ENCODE peak calls at places on chromosomes 11 and 22, in ten cellular contexts. One of them, this sample, is unnamed.

GRCh38 chr11:94728541-94728940 is 39.6 kb upstream of the AMOTL1 start:
- DNase-seq in CD8-positive, alpha-beta T cell: no peak
- DNase-seq in DND-41: no peak
- DNase-seq in transverse colon: no peak
- DNase-seq in mucosa of descending colon: no peak
- DNase-seq in fibroblast of mammary gland: no peak
- DNase-seq in AG09319: no peak
- DNase-seq in omental fat pad: no peak
- DNase-seq in HFF-Myc: no peak
- DNase-seq in thoracic aorta: no peak
- DNase-seq in this sample: no peak

GRCh38 chr11:19995131-19995530 is 165.1 kb downstream of the DBX1 start:
- DNase-seq in CD8-positive, alpha-beta T cell: no peak
- DNase-seq in DND-41: no peak
- DNase-seq in transverse colon: no peak
- DNase-seq in mucosa of descending colon: no peak
- DNase-seq in fibroblast of mammary gland: peak
- DNase-seq in AG09319: peak
- DNase-seq in omental fat pad: no peak
- DNase-seq in HFF-Myc: no peak
- DNase-seq in thoracic aorta: no peak
- DNase-seq in this sample: no peak

GRCh38 chr11:10443152-10443551 is 11.9 kb upstream of the AMPD3 start:
- DNase-seq in CD8-positive, alpha-beta T cell: no peak
- DNase-seq in DND-41: no peak
- DNase-seq in transverse colon: no peak
- DNase-seq in mucosa of descending colon: no peak
- DNase-seq in fibroblast of mammary gland: peak
- DNase-seq in AG09319: no peak
- DNase-seq in omental fat pad: no peak
- DNase-seq in HFF-Myc: no peak
- DNase-seq in thoracic aorta: no peak
- DNase-seq in this sample: no peak

GRCh38 chr22:40602231-40602630 is 34.3 kb downstream of the MRTFA start:
- DNase-seq in CD8-positive, alpha-beta T cell: no peak
- DNase-seq in DND-41: no peak
- DNase-seq in transverse colon: no peak
- DNase-seq in mucosa of descending colon: no peak
- DNase-seq in fibroblast of mammary gland: peak
- DNase-seq in AG09319: no peak
- DNase-seq in omental fat pad: no peak
- DNase-seq in HFF-Myc: no peak
- DNase-seq in thoracic aorta: no peak
- DNase-seq in this sample: no peak

GRCh38 chr11:119130662-119131061 is 9.3 kb downstream of the HINFP start:
- DNase-seq in CD8-positive, alpha-beta T cell: no peak
- DNase-seq in DND-41: no peak
- DNase-seq in transverse colon: no peak
- DNase-seq in mucosa of descending colon: no peak
- DNase-seq in fibroblast of mammary gland: peak
- DNase-seq in AG09319: no peak
- DNase-seq in omental fat pad: no peak
- DNase-seq in HFF-Myc: no peak
- DNase-seq in thoracic aorta: no peak
- DNase-seq in this sample: no peak

GRCh38 chr11:17165247-17165890 is 42.4 kb downstream of the PIK3C2A start:
- DNase-seq in CD8-positive, alpha-beta T cell: no peak
- DNase-seq in DND-41: no peak
- DNase-seq in transverse colon: no peak
- DNase-seq in mucosa of descending colon: no peak
- DNase-seq in fibroblast of mammary gland: no peak
- DNase-seq in AG09319: no peak
- DNase-seq in omental fat pad: no peak
- DNase-seq in HFF-Myc: no peak
- DNase-seq in thoracic aorta: no peak
- DNase-seq in this sample: no peak

GRCh38 chr11:84384637-84385227 is 1098.6 kb upstream of the CCDC90B start:
- DNase-seq in CD8-positive, alpha-beta T cell: no peak
- DNase-seq in DND-41: peak
- DNase-seq in transverse colon: peak
- DNase-seq in mucosa of descending colon: peak
- DNase-seq in fibroblast of mammary gland: peak
- DNase-seq in AG09319: peak
- DNase-seq in omental fat pad: peak
- DNase-seq in HFF-Myc: peak
- DNase-seq in thoracic aorta: peak
- DNase-seq in this sample: peak

GRCh38 chr11:4496555-4497248 is 14.3 kb downstream of the OR52K1 start:
- DNase-seq in CD8-positive, alpha-beta T cell: no peak
- DNase-seq in DND-41: no peak
- DNase-seq in transverse colon: no peak
- DNase-seq in mucosa of descending colon: no peak
- DNase-seq in fibroblast of mammary gland: no peak
- DNase-seq in AG09319: no peak
- DNase-seq in omental fat pad: no peak
- DNase-seq in HFF-Myc: no peak
- DNase-seq in thoracic aorta: no peak
- DNase-seq in this sample: no peak

GRCh38 chr11:93651052-93651451 is 10.4 kb upstream of the CEP295 start:
- DNase-seq in CD8-positive, alpha-beta T cell: no peak
- DNase-seq in DND-41: no peak
- DNase-seq in transverse colon: no peak
- DNase-seq in mucosa of descending colon: no peak
- DNase-seq in fibroblast of mammary gland: no peak
- DNase-seq in AG09319: no peak
- DNase-seq in omental fat pad: no peak
- DNase-seq in HFF-Myc: no peak
- DNase-seq in thoracic aorta: no peak
- DNase-seq in this sample: no peak

GRCh38 chr11:93652161-93652597 is 9.3 kb upstream of the CEP295 start:
- DNase-seq in CD8-positive, alpha-beta T cell: no peak
- DNase-seq in DND-41: peak
- DNase-seq in transverse colon: no peak
- DNase-seq in mucosa of descending colon: peak
- DNase-seq in fibroblast of mammary gland: peak
- DNase-seq in AG09319: peak
- DNase-seq in omental fat pad: no peak
- DNase-seq in HFF-Myc: peak
- DNase-seq in thoracic aorta: no peak
- DNase-seq in this sample: peak

GRCh38 chr11:93646399-93646798 is 15.1 kb upstream of the CEP295 start:
- DNase-seq in CD8-positive, alpha-beta T cell: no peak
- DNase-seq in DND-41: no peak
- DNase-seq in transverse colon: no peak
- DNase-seq in mucosa of descending colon: no peak
- DNase-seq in fibroblast of mammary gland: no peak
- DNase-seq in AG09319: no peak
- DNase-seq in omental fat pad: no peak
- DNase-seq in HFF-Myc: no peak
- DNase-seq in thoracic aorta: no peak
- DNase-seq in this sample: no peak

GRCh38 chr11:93645938-93646337 is 15.5 kb upstream of the CEP295 start:
- DNase-seq in CD8-positive, alpha-beta T cell: no peak
- DNase-seq in DND-41: no peak
- DNase-seq in transverse colon: no peak
- DNase-seq in mucosa of descending colon: no peak
- DNase-seq in fibroblast of mammary gland: no peak
- DNase-seq in AG09319: no peak
- DNase-seq in omental fat pad: no peak
- DNase-seq in HFF-Myc: no peak
- DNase-seq in thoracic aorta: no peak
- DNase-seq in this sample: no peak

DNA sequence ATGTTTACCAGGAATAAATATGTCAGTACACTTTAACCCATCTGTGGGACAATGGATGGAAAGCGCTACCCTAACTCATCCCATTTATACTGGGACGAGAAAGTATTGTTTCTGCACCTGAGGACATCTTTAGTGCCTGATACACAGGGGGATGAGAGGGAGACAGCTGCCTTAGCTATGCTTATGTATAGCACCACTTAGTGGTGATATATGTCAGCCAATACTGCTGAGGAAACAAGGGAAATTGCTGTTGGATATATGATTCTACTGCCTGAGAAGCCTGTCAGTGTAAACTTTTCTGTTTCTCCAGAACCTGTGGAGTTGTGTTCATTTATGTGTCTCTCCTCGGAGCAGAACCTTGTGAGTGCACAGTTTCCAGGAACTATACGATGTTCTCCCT is 13.3 kb upstream of the CEP295 start:
- DNase-seq in CD8-positive, alpha-beta T cell: no peak
- DNase-seq in DND-41: no peak
- DNase-seq in transverse colon: no peak
- DNase-seq in mucosa of descending colon: no peak
- DNase-seq in fibroblast of mammary gland: peak
- DNase-seq in AG09319: no peak
- DNase-seq in omental fat pad: no peak
- DNase-seq in HFF-Myc: no peak
- DNase-seq in thoracic aorta: no peak
- DNase-seq in this sample: no peak
- TF ChIP-seq CTCF in CD8-positive, alpha-beta T cell: no peak
- TF ChIP-seq CTCF in DND-41: peak
- TF ChIP-seq CTCF in transverse colon: no peak
- TF ChIP-seq CTCF in mucosa of descending colon: no peak
- TF ChIP-seq CTCF in fibroblast of mammary gland: peak
- TF ChIP-seq CTCF in AG09319: no peak
- TF ChIP-seq CTCF in omental fat pad: no peak
- TF ChIP-seq CTCF in HFF-Myc: peak
- TF ChIP-seq CTCF in thoracic aorta: no peak
- TF ChIP-seq CTCF in this sample: peak

DNA sequence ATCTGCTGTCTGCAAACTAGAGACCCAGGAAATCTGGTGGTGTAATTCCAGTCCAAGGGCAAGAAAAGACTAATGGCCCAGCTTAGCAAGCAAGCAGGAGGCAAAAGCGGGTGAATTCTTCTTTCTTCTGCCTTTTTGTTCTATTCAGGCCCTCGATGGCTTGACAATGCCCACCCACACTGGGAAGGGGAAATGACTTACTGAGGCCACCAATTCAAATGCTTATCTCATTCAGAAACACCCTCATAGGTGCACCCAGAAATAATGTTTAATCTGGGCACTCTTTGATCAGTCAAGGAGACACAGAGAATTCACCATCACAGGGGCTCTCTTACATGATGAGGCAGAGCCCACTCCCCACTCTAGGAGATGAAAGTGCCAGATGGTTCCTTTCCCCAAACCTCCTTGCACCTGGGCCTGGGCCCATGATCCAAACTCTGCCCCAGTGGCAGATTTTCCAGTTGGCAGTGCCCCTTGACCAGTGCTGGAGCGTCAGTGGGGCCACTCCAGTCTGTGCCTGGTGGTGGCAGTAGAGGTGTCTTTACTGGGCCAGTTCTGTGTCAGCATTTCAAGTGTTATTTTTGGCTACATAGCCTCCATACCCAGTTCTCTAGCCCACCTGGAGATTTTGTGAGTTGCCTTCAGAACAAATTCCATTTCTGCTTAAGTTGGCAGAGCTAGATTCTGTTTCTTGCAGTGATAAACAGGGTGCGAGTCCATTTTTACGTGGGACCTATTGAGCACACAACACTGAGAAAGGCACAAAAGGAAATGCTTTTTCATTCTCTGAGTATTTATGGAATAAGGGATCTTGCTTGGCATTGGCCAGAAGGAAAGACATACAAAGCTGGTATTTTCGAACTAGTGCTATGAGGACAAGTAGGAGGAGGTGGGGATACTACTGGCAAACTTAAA is 7.5 kb downstream of the ELMOD1 start:
- DNase-seq in CD8-positive, alpha-beta T cell: no peak
- DNase-seq in DND-41: no peak
- DNase-seq in transverse colon: no peak
- DNase-seq in mucosa of descending colon: no peak
- DNase-seq in fibroblast of mammary gland: no peak
- DNase-seq in AG09319: no peak
- DNase-seq in omental fat pad: no peak
- DNase-seq in HFF-Myc: no peak
- DNase-seq in thoracic aorta: no peak
- DNase-seq in this sample: no peak
- TF ChIP-seq CTCF in CD8-positive, alpha-beta T cell: no peak
- TF ChIP-seq CTCF in DND-41: peak
- TF ChIP-seq CTCF in transverse colon: peak
- TF ChIP-seq CTCF in mucosa of descending colon: no peak
- TF ChIP-seq CTCF in fibroblast of mammary gland: peak
- TF ChIP-seq CTCF in AG09319: peak
- TF ChIP-seq CTCF in omental fat pad: no peak
- TF ChIP-seq CTCF in HFF-Myc: peak
- TF ChIP-seq CTCF in thoracic aorta: no peak
- TF ChIP-seq CTCF in this sample: peak

GRCh38 chr22:45312415-45312814 is 2.7 kb downstream of the FAM118A start:
- DNase-seq in CD8-positive, alpha-beta T cell: no peak
- DNase-seq in DND-41: no peak
- DNase-seq in transverse colon: no peak
- DNase-seq in mucosa of descending colon: no peak
- DNase-seq in fibroblast of mammary gland: no peak
- DNase-seq in AG09319: no peak
- DNase-seq in omental fat pad: no peak
- DNase-seq in HFF-Myc: no peak
- DNase-seq in thoracic aorta: no peak
- DNase-seq in this sample: no peak

GRCh38 chr22:45310331-45311032 is 748 bp downstream of the FAM118A start:
- DNase-seq in CD8-positive, alpha-beta T cell: no peak
- DNase-seq in DND-41: peak
- DNase-seq in transverse colon: no peak
- DNase-seq in mucosa of descending colon: peak
- DNase-seq in fibroblast of mammary gland: no peak
- DNase-seq in AG09319: no peak
- DNase-seq in omental fat pad: no peak
- DNase-seq in HFF-Myc: no peak
- DNase-seq in thoracic aorta: no peak
- DNase-seq in this sample: no peak

GRCh38 chr22:45311033-45311531 is 1.3 kb downstream of the FAM118A start:
- DNase-seq in CD8-positive, alpha-beta T cell: no peak
- DNase-seq in DND-41: no peak
- DNase-seq in transverse colon: no peak
- DNase-seq in mucosa of descending colon: no peak
- DNase-seq in fibroblast of mammary gland: no peak
- DNase-seq in AG09319: no peak
- DNase-seq in omental fat pad: no peak
- DNase-seq in HFF-Myc: no peak
- DNase-seq in thoracic aorta: no peak
- DNase-seq in this sample: no peak

GRCh38 chr22:45308624-45309421 is 911 bp upstream of the FAM118A start:
- DNase-seq in CD8-positive, alpha-beta T cell: no peak
- DNase-seq in DND-41: peak
- DNase-seq in transverse colon: peak
- DNase-seq in mucosa of descending colon: peak
- DNase-seq in fibroblast of mammary gland: no peak
- DNase-seq in AG09319: no peak
- DNase-seq in omental fat pad: no peak
- DNase-seq in HFF-Myc: no peak
- DNase-seq in thoracic aorta: no peak
- DNase-seq in this sample: no peak

DNA sequence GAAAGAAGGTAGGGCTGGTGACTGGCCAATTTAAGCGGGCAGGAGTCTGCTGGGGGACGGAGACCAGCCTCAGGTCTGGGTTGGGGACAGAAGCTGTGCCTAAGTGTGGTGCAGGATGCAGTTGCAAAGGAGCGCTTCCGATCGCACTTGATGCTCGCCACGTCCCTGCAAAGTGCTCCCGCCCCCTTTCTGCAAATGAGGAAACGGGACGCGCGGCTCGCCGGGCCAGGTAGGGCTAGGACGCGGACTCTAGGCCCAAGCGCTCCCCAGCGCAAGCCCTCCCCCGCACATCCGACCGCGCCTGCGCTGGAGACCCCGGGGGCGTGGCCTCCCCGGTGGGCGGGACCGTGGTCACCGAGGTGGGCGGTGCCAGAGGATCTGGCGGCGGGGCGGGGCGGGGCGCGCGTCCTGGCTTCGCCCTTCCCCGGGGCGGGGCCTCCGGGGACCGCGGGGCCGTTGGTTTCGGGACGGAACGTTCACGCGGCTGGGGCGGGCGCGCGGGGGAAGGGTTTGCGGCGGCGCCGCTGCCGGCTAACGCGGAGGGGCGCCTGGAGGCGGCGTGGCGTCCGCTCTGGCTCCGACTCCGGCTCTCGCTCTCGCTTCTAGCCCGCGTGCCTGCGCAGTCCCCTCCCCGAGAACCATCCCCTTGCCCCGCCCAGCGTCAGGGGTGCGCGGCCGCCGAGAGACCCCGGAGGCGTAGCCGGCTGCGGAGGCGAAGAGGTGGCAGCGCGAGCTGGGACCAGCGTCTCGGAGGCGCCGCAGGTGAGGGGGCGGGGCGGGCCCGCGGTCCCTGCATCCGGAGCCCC is at the start of gene FAM118A:
- DNase-seq in CD8-positive, alpha-beta T cell: peak
- DNase-seq in DND-41: peak
- DNase-seq in transverse colon: peak
- DNase-seq in mucosa of descending colon: peak
- DNase-seq in fibroblast of mammary gland: peak
- DNase-seq in AG09319: peak
- DNase-seq in omental fat pad: peak
- DNase-seq in HFF-Myc: peak
- DNase-seq in thoracic aorta: peak
- DNase-seq in this sample: peak
- TF ChIP-seq CTCF in CD8-positive, alpha-beta T cell: no peak
- TF ChIP-seq CTCF in DND-41: no peak
- TF ChIP-seq CTCF in transverse colon: no peak
- TF ChIP-seq CTCF in mucosa of descending colon: peak
- TF ChIP-seq CTCF in fibroblast of mammary gland: no peak
- TF ChIP-seq CTCF in AG09319: no peak
- TF ChIP-seq CTCF in omental fat pad: no peak
- TF ChIP-seq CTCF in HFF-Myc: no peak
- TF ChIP-seq CTCF in thoracic aorta: peak
- TF ChIP-seq CTCF in this sample: no peak

DNA sequence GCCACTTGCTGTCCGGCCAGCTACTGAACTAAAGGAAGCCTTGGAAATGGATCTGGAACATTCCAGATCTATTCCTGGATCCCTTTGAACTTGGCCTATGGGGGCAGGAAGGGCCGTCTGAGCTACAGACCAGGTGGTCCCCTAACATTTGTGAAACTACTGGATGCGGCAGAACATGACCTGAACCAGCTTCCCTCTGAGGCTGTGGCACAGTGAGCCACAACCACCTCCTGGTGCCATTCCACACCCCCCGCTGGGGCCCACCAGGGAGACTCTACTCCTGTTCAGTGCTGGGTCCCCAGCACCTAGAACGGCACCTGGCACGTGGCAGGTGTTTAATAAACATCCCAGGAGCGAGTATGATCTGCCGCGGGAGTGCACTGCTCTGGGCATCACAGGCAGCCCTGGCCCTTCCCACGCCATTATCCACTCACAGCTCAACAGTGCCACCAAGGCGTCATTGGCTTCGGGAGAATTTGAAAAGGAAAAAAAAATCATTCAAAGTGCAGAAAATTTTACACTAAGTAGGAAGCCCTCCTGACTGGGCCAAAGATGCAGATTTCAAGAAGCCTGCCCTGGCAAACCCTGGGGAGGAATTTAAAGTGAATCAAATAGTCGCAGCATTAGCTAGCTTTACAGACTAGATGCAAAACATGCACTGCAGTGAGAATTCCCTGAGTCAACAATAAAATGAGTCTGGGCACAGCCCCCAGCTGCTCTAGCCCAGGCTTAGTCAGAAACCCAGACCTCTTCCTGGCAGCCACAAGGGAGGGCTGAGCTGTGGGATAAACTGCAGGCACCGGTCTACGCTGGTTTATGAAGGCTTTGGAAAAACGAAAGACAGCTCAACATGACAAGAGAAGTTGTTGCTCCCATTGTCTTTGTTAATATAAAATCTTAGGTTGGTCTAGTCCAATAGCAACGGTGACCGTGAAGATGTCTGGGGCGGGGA is 14.3 kb upstream of the EFCAB6 start:
- DNase-seq in CD8-positive, alpha-beta T cell: no peak
- DNase-seq in DND-41: no peak
- DNase-seq in transverse colon: no peak
- DNase-seq in mucosa of descending colon: peak
- DNase-seq in fibroblast of mammary gland: peak
- DNase-seq in AG09319: no peak
- DNase-seq in omental fat pad: no peak
- DNase-seq in HFF-Myc: no peak
- DNase-seq in thoracic aorta: no peak
- DNase-seq in this sample: no peak
- TF ChIP-seq CTCF in CD8-positive, alpha-beta T cell: no peak
- TF ChIP-seq CTCF in DND-41: peak
- TF ChIP-seq CTCF in transverse colon: peak
- TF ChIP-seq CTCF in mucosa of descending colon: no peak
- TF ChIP-seq CTCF in fibroblast of mammary gland: peak
- TF ChIP-seq CTCF in AG09319: peak
- TF ChIP-seq CTCF in omental fat pad: no peak
- TF ChIP-seq CTCF in HFF-Myc: peak
- TF ChIP-seq CTCF in thoracic aorta: no peak
- TF ChIP-seq CTCF in this sample: no peak